ENCODE peak calls at places on chromosomes 6 and 20, in six cellular contexts. Q is right lobe of liver, R is heart left ventricle, C is mesenchymal stem cell, A is fibroblast of lung, U is adrenal gland. S is an unnamed sample.

GRCh38 chr20:46230811-46231282 is 77.5 kb downstream of the CDH22 start:
- DNase-seq in Q (no peak), R (peak; percentile 60), C (peak; percentile 34), A (peak; percentile 19), U (peak; percentile 56), S (no peak)

GRCh38 chr20:20711413-20711812 is 1.0 kb downstream of the RALGAPA2 start:
- DNase-seq in Q (peak; percentile 37), R (no peak), C (no peak), A (no peak), U (no peak), S (no peak)

GRCh38 chr6:165721349-165721748 is 58.3 kb upstream of the PDE10A start:
- DNase-seq in Q (no peak), R (no peak), C (peak; percentile 14), A (no peak), U (no peak), S (no peak)

GRCh38 chr20:49690899-49691620 is 22.6 kb downstream of the B4GALT5 start:
- DNase-seq in Q (peak; percentile 69), R (no peak), C (peak; percentile 53), A (peak; percentile 59), U (peak; percentile 69), S (no peak)

GRCh38 chr20:3470627-3471396 is at the start of gene ATRN:
- DNase-seq in Q (peak; percentile 94), R (peak; percentile 95), C (peak; percentile 90), A (peak; percentile 88), U (peak; percentile 91), S (peak; percentile 63)

GRCh38 chr6:148367418-148368024 is 24.9 kb downstream of the SASH1 start:
- DNase-seq in Q (peak; percentile 62), R (peak; percentile 78), C (peak; percentile 85), A (peak; percentile 75), U (peak; percentile 32), S (peak; percentile 47)

GRCh38 chr20:4691753-4692152 is 30.0 kb upstream of the PRND start:
- DNase-seq in Q (no peak), R (no peak), C (no peak), A (no peak), U (no peak), S (no peak)

GRCh38 chr20:19786311-19786710 is 28.3 kb downstream of the RIN2 start:
- DNase-seq in Q (no peak), R (peak; percentile 80), C (peak; percentile 82), A (peak; percentile 90), U (no peak), S (peak; percentile 26)

GRCh38 chr6:31614075-31614619 is 887 bp upstream of the AIF1 start:
- DNase-seq in Q (no peak), R (no peak), C (no peak), A (no peak), U (no peak), S (no peak)

GRCh38 chr20:50567860-50568548 is 57.8 kb downstream of the PTPN1 start:
- DNase-seq in Q (no peak), R (no peak), C (no peak), A (no peak), U (no peak), S (no peak)

GRCh38 chr6:52127957-52128356 is 40.5 kb upstream of the PKHD1 start:
- DNase-seq in Q (no peak), R (no peak), C (no peak), A (no peak), U (no peak), S (no peak)

GRCh38 chr6:90087103-90087833 is 193.0 kb downstream of the GJA10 start:
- DNase-seq in Q (no peak), R (no peak), C (peak; percentile 43), A (peak; percentile 29), U (no peak), S (no peak)

GRCh38 chr20:20195011-20195705 is 142.8 kb downstream of the CFAP61 start:
- DNase-seq in Q (no peak), R (peak; percentile 73), C (no peak), A (no peak), U (no peak), S (no peak)

GRCh38 chr6:138999949-139000725 is 12.1 kb upstream of the REPS1 start:
- DNase-seq in Q (no peak), R (no peak), C (peak; percentile 19), A (no peak), U (no peak), S (no peak)

GRCh38 chr20:36745234-36745926 is 510 bp downstream of the NDRG3 start:
- DNase-seq in Q (no peak), R (peak; percentile 46), C (peak; percentile 27), A (no peak), U (peak; percentile 53), S (no peak)

GRCh38 chr20:3106658-3107463 is 22.3 kb upstream of the AVP start:
- DNase-seq in Q (no peak), R (no peak), C (no peak), A (no peak), U (no peak), S (no peak)

GRCh38 chr6:43708857-43709653 is 21.5 kb upstream of the MRPS18A start:
- DNase-seq in Q (no peak), R (no peak), C (peak; percentile 91), A (peak; percentile 96), U (no peak), S (peak; percentile 59)

GRCh38 chr20:32589256-32589655 is 4.1 kb upstream of the NOL4L start:
- DNase-seq in Q (no peak), R (no peak), C (no peak), A (no peak), U (no peak), S (no peak)

GRCh38 chr6:118324081-118324480 is 224.0 kb upstream of the PLN start:
- DNase-seq in Q (no peak), R (no peak), C (no peak), A (no peak), U (no peak), S (no peak)

GRCh38 chr20:2799688-2800589 is 488 bp downstream of the CPXM1 start:
- DNase-seq in Q (no peak), R (no peak), C (peak; percentile 27), A (peak; percentile 12), U (no peak), S (no peak)

GRCh38 chr20:63636752-63637633 is 10.1 kb upstream of the GMEB2 start:
- DNase-seq in Q (no peak), R (no peak), C (no peak), A (no peak), U (no peak), S (no peak)

GRCh38 chr6:109978174-109979032 is at the start of gene GPR6:
- DNase-seq in Q (peak; percentile 69), R (peak; percentile 67), C (peak; percentile 70), A (peak; percentile 48), U (peak; percentile 72), S (peak; percentile 13)

GRCh38 chr6:109979033-109979921 is 1.2 kb downstream of the GPR6 start:
- DNase-seq in Q (peak; percentile 15), R (no peak), C (no peak), A (no peak), U (no peak), S (no peak)

GRCh38 chr6:109977791-109978173 is 329 bp upstream of the GPR6 start:
- DNase-seq in Q (no peak), R (no peak), C (no peak), A (no peak), U (no peak), S (no peak)
- H3K4me3 ChIP-seq in Q (no peak overlapping the region), R (no peak overlapping the region), C (no peak overlapping the region), A (no peak overlapping the region), U (no peak overlapping the region), S (no peak overlapping the region)

DNA sequence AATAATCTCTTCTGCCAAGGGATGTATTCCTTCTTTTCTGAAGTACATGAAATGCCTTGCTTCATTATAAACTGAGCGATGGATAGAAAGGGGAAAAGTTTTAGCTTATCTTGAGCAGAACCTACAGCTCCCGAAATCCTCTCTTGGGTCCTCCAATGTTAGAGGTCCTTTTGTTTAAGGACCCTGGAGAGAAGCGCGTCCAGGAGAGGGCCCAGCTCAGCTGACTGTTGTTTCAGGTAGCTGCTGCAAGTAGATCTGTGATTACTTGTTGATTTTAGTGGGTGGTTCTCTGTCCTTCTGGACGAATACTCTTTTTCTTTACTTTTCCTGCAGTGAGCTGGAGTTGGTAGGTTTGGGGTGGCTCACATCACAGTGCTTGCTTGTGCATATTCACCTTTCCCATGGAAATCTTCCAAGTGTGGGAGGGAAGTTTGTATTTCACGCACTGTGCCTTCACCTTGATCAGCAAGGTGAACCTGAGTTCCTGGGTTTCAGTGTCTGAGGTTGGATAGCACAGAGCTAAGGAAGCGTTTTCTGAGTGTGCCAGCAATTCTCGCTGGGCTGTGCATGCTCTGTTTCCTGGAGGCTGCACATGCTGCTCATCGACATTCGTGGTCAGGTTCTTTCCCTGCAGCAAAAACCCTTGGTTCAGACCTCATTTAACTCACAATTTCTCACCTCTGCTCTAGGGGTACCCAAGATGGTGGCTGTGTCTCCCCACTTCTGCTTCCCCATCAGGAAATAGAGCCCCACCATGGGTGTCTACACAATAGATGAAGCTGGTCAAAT is 176.3 kb downstream of the JARID2 start:
- DNase-seq in Q (no peak), R (no peak), C (no peak), A (no peak), U (no peak), S (no peak)
- H3K4me1 ChIP-seq in Q (no peaks in the 10 kb centered on the region), R (peaks cover 19% of the 10 kb centered on the region), C (peaks cover 3% of the 10 kb centered on the region), A (no peaks in the 10 kb centered on the region), U (no peaks in the 10 kb centered on the region), S (peaks cover 9% of the 10 kb centered on the region)

DNA sequence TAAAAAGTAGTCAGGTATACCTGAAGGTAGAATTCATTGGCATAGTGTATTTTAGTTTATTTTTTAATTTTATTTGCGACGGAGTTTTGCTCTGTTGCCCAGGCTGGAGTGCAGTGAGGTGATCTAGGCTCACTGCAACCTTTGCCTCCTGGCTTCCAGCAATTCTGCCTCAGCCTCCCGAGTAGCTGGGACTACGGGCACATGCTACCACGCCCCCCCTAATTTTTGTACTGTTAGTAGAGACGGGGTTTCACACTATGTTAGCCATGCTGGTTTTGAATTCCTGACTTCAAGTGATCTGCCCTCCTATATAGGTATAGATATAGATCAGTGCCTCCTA is 102.8 kb upstream of the PRSS16 start:
- DNase-seq in Q (no peak), R (no peak), C (no peak), A (no peak), U (no peak), S (no peak)
- H3K4me3 ChIP-seq in Q (peak overlapping the region; percentile 5), R (peak overlapping the region; percentile 58), C (peak overlapping the region; percentile 95), A (no peak overlapping the region), U (no peak overlapping the region), S (no peak overlapping the region)

GRCh38 chr20:45038747-45039469 is 62.0 kb downstream of the KCNS1 start:
- DNase-seq in Q (no peak), R (no peak), C (no peak), A (no peak), U (no peak), S (no peak)

GRCh38 chr20:45041464-45042337 is 59.2 kb downstream of the KCNS1 start:
- DNase-seq in Q (no peak), R (no peak), C (peak; percentile 60), A (peak; percentile 37), U (no peak), S (no peak)

GRCh38 chr20:45037050-45037449 is 63.9 kb downstream of the KCNS1 start:
- DNase-seq in Q (no peak), R (peak; percentile 65), C (peak; percentile 44), A (peak; percentile 67), U (peak; percentile 48), S (peak; percentile 71)

GRCh38 chr20:45037635-45038034 is 63.3 kb downstream of the KCNS1 start:
- DNase-seq in Q (no peak), R (no peak), C (no peak), A (no peak), U (no peak), S (no peak)

DNA sequence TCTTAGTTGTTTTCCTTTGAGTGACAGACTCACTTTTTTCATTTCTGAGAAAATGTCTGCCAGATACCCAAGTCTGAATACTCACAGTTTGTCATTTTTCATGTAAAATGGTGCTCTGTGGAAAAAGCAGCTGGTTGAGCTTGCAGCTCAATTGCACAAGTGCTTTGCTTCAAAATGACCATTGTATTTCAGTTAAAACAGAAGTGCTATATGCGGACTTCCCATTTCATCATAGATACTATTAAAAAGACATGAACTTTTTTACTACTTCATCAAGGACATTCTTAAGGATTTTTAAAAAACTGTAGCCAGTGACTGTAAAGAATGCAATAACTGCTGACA is 61.5 kb downstream of the KCNS1 start:
- DNase-seq in Q (no peak), R (no peak), C (no peak), A (peak; percentile 36), U (no peak), S (no peak)
- H3K4me1 ChIP-seq in Q (no peaks in the 10 kb centered on the region), R (no peaks in the 10 kb centered on the region), C (peaks cover 5% of the 10 kb centered on the region), A (peaks cover 4% of the 10 kb centered on the region), U (peaks cover 3% of the 10 kb centered on the region), S (peaks cover 48% of the 10 kb centered on the region)

S was measured in tibial nerve.